ENCODE peak calls at places on chromosome 16, in six cellular contexts. E, L, W, C, D and X are unnamed samples.

GRCh38 chr16:62869837-62870236 is 833.6 kb upstream of the CDH8 start:
- DNase-seq in E (peak; percentile 26), L (no peak), W (no peak), C (no peak), D (no peak), X (no peak)

GRCh38 chr16:25064967-25065366 is 46.6 kb upstream of the LCMT1 start:
- DNase-seq in E (no peak), L (no peak), W (no peak), C (no peak), D (no peak), X (no peak)

GRCh38 chr16:74078877-74079586 is 217.6 kb upstream of the PSMD7 start:
- DNase-seq in E (no peak), L (no peak), W (no peak), C (no peak), D (no peak), X (no peak)

GRCh38 chr16:74224828-74225227 is 71.8 kb upstream of the PSMD7 start:
- DNase-seq in E (no peak), L (peak; percentile 25), W (no peak), C (no peak), D (no peak), X (no peak)

GRCh38 chr16:3959148-3959547 is 78.6 kb upstream of the CREBBP start:
- DNase-seq in E (no peak), L (no peak), W (no peak), C (no peak), D (no peak), X (no peak)

GRCh38 chr16:28865722-28866453 is 2.2 kb downstream of the SH2B1 start:
- DNase-seq in E (no peak), L (no peak), W (no peak), C (no peak), D (no peak), X (no peak)

GRCh38 chr16:52212841-52213240 is 334.1 kb downstream of the TOX3 start:
- DNase-seq in E (no peak), L (no peak), W (no peak), C (no peak), D (no peak), X (no peak)

GRCh38 chr16:58222532-58223316 is 24.8 kb upstream of the CSNK2A2 start:
- DNase-seq in E (no peak), L (peak; percentile 11), W (no peak), C (no peak), D (peak; percentile 26), X (no peak)

GRCh38 chr16:20300312-20301097 is 26.8 kb downstream of the GP2 start:
- DNase-seq in E (peak; percentile 20), L (peak; percentile 8), W (peak; percentile 47), C (peak; percentile 52), D (peak; percentile 62), X (peak; percentile 67)

GRCh38 chr16:70428178-70428998 is 10.5 kb downstream of the ST3GAL2 start:
- DNase-seq in E (peak; percentile 81), L (peak; percentile 94), W (no peak), C (peak; percentile 67), D (peak; percentile 94), X (peak; percentile 58)

GRCh38 chr16:15434425-15435215 is at the start of gene BMERB1:
- DNase-seq in E (peak; percentile 6), L (peak; percentile 83), W (no peak), C (no peak), D (peak; percentile 77), X (no peak)

GRCh38 chr16:75593308-75593707 is 27.1 kb downstream of the GABARAPL2 start:
- DNase-seq in E (no peak), L (no peak), W (no peak), C (no peak), D (no peak), X (no peak)

GRCh38 chr16:75593825-75594820 is 27.9 kb downstream of the GABARAPL2 start:
- DNase-seq in E (no peak), L (peak; percentile 78), W (peak; percentile 25), C (peak; percentile 55), D (peak; percentile 7), X (no peak)

GRCh38 chr16:75589301-75589700 is 23.1 kb downstream of the GABARAPL2 start:
- DNase-seq in E (no peak), L (no peak), W (no peak), C (no peak), D (no peak), X (no peak)

GRCh38 chr16:75588716-75589115 is 22.5 kb downstream of the GABARAPL2 start:
- DNase-seq in E (no peak), L (no peak), W (no peak), C (no peak), D (no peak), X (no peak)

DNA sequence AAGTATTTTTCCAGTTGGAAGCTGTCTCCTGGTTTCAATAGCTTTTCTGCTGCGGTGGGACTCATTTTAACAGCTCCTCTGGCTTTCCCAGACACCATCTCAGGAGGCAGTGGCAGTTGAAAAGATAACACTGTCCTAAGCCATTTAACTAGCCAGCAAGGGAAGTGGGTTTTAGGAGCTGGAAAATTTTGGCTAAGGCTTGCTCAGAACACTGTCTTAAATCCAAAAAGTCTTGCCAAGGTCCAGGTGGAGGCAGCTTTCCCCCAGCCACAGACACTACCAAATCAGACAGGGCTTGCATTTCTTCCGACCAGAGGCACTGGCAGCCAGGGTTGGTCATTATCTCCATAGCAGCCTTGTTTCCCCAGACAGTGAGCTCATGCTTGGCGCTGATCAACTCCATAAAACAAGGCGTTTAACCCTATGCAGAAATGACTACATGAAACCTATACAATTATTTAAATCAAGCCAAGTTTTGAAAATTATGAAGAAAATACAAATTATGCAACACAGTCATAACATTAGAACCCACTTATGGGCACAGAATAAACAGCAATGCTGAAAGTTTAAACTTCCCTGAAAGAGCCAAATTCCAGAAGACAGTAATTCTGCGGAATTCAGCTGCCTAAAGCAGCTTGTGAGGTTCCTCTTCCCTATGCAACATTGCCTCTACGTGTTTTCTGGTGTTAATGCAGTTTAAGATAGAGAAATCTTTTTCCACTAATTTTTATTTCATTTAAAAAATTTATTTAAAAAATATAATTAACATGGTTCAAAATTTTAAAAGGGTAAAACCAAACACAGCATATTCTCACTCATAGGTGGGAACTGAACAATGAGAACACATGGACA is 25.0 kb downstream of the GABARAPL2 start:
- DNase-seq in E (no peak), L (peak; percentile 90), W (no peak), C (no peak), D (no peak), X (no peak)
- TF ChIP-seq CTCF in E (no peak), L (peak; percentile 17), W (no peak), C (no peak), D (no peak), X (no peak)

DNA sequence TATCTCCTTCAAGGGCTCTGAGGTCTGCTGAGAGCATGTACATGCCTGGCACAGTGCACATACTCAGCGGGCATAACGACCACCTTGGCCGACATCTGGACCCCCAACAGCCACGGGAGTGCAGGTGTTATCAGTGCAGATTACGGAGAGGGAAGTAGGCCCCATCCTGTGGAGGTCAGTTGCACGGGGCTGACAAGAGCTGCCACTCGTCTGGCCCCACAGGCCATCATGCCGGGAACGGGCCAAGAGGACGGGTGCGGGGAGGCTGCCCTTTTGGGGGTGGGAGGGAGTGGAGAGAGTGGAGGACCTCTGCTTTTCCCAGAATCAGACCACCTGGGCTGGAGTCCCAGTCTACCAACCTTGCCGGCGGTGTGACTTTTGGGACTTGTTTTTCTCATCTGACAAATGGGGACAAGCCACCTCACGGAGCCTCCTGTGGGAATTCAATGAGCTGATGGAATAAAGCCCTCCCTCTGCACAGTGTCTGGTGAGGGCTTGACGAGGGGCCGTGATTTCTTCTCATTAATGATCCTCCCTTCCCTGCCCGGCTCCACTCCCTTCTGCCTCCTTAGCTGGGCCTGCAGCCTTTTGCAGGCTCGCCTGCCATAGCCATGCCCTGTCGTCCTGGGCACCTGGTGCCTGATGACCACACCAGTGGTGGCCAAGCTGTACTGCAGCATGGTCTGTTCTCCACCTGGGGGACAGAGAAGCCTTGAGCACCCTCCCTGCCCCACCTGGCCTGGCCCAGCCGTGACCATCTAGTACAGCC is 4.6 kb downstream of the PRSS33 start:
- DNase-seq in E (no peak), L (no peak), W (no peak), C (no peak), D (no peak), X (no peak)
- TF ChIP-seq CTCF in E (no peak), L (no peak), W (peak; percentile 25), C (no peak), D (no peak), X (no peak)

GRCh38 chr16:49856741-49857330 is 924 bp upstream of the ZNF423 start:
- DNase-seq in E (peak; percentile 36), L (peak; percentile 87), W (no peak), C (peak; percentile 20), D (peak; percentile 79), X (peak; percentile 81)
- TF ChIP-seq CTCF in E (peak; percentile 8), L (peak; percentile 59), W (peak; percentile 62), C (no peak), D (no peak), X (peak; percentile 0)

GRCh38 chr16:71479420-71479819 is 9.7 kb downstream of the ZNF19 start:
- DNase-seq in E (no peak), L (peak; percentile 30), W (no peak), C (peak; percentile 32), D (no peak), X (no peak)
- TF ChIP-seq CTCF in E (peak; percentile 47), L (peak; percentile 68), W (peak; percentile 60), C (peak; percentile 74), D (no peak), X (no peak)

GRCh38 chr16:49836218-49836617 is 19.7 kb downstream of the ZNF423 start:
- DNase-seq in E (no peak), L (no peak), W (no peak), C (no peak), D (no peak), X (no peak)

GRCh38 chr16:49836668-49837067 is 19.2 kb downstream of the ZNF423 start:
- DNase-seq in E (no peak), L (no peak), W (no peak), C (no peak), D (no peak), X (no peak)

GRCh38 chr16:49833796-49834195 is 22.1 kb downstream of the ZNF423 start:
- DNase-seq in E (no peak), L (no peak), W (no peak), C (no peak), D (no peak), X (no peak)

GRCh38 chr16:49834496-49835009 is 21.4 kb downstream of the ZNF423 start:
- DNase-seq in E (no peak), L (no peak), W (no peak), C (no peak), D (no peak), X (no peak)

DNA sequence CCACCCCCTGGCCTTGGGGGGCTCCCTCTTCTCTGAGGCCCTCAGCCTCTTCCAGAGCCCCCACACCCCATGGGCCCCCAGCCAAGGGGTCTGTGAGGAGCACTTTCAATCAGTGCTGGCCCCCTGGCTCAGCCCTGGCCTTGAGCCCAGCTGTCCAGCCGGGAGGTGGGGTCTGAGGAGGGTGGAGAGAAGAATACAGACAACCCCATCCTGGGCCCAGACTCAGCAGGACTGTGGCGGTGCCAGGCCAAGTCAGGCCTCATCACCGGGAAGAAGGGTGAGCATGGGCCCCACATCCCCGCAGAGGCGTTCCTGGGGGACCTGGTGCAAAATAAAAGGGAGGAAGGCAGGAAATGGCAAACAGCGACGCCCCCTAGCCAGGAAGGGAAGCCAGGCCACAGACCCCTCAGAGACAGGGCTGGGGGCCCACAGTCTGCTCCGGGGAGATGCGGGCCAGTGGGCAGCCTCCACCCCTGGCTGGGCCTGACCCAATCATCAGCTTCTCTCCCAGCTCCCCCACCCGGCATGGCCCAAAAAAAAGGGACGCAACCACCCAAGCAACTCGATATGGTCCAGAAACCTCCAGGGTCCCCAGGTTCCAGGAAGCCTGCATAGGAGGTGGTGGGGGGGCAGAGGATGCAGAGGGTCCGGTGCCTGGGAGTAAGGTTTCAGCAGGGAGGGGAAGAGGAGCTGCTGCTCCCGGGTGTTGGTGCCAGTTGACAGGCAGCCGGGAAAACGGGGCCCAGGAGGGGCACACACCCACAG is 20.6 kb downstream of the ZNF423 start:
- DNase-seq in E (no peak), L (no peak), W (no peak), C (peak; percentile 27), D (no peak), X (no peak)
- TF ChIP-seq CTCF in E (no peak), L (no peak), W (no peak), C (no peak), D (no peak), X (no peak)